ENCODE peak calls at places on chromosomes 2 and 18, in ten cellular contexts. One of them, this sample, is unnamed.

GRCh38 chr2:141015339-141016047 is 1115.3 kb downstream of the LRP1B start:
- DNase-seq in activated CD8-positive, alpha-beta memory T cell treated with anti-CD3 and anti-CD28 coated beads, Interleukin-2, amount 10 ng/mL, durations not matched to agents 7 days and 5 days: no peak
- DNase-seq in nucleus accumbens: peak; percentile 18
- DNase-seq in cardiac septum: peak; percentile 76
- DNase-seq in non-pigmented ciliary epithelial cell: no peak
- DNase-seq in fibroblast of the aortic adventitia: peak; percentile 22
- DNase-seq in COR-L47: peak; percentile 3
- DNase-seq in adipocyte: peak; percentile 24
- DNase-seq in gastrocnemius medialis: peak; percentile 17
- DNase-seq in head of caudate nucleus: peak; percentile 11
- DNase-seq in this sample: no peak

GRCh38 chr18:78647018-78647417 is 332.6 kb upstream of the SALL3 start:
- DNase-seq in activated CD8-positive, alpha-beta memory T cell treated with anti-CD3 and anti-CD28 coated beads, Interleukin-2, amount 10 ng/mL, durations not matched to agents 7 days and 5 days: no peak
- DNase-seq in nucleus accumbens: no peak
- DNase-seq in cardiac septum: no peak
- DNase-seq in non-pigmented ciliary epithelial cell: no peak
- DNase-seq in fibroblast of the aortic adventitia: no peak
- DNase-seq in COR-L47: no peak
- DNase-seq in adipocyte: no peak
- DNase-seq in gastrocnemius medialis: no peak
- DNase-seq in head of caudate nucleus: no peak
- DNase-seq in this sample: no peak

GRCh38 chr2:238510911-238511613 is 84.3 kb downstream of the ASB1 start:
- DNase-seq in activated CD8-positive, alpha-beta memory T cell treated with anti-CD3 and anti-CD28 coated beads, Interleukin-2, amount 10 ng/mL, durations not matched to agents 7 days and 5 days: no peak
- DNase-seq in nucleus accumbens: no peak
- DNase-seq in cardiac septum: peak; percentile 68
- DNase-seq in non-pigmented ciliary epithelial cell: no peak
- DNase-seq in fibroblast of the aortic adventitia: no peak
- DNase-seq in COR-L47: no peak
- DNase-seq in adipocyte: no peak
- DNase-seq in gastrocnemius medialis: no peak
- DNase-seq in head of caudate nucleus: no peak
- DNase-seq in this sample: no peak

GRCh38 chr2:181678744-181679543 is 1.4 kb downstream of the NEUROD1 start:
- DNase-seq in activated CD8-positive, alpha-beta memory T cell treated with anti-CD3 and anti-CD28 coated beads, Interleukin-2, amount 10 ng/mL, durations not matched to agents 7 days and 5 days: no peak
- DNase-seq in nucleus accumbens: no peak
- DNase-seq in cardiac septum: no peak
- DNase-seq in non-pigmented ciliary epithelial cell: no peak
- DNase-seq in fibroblast of the aortic adventitia: no peak
- DNase-seq in COR-L47: no peak
- DNase-seq in adipocyte: no peak
- DNase-seq in gastrocnemius medialis: no peak
- DNase-seq in head of caudate nucleus: no peak
- DNase-seq in this sample: no peak

GRCh38 chr18:8744038-8744437 is 38.7 kb downstream of the MTCL1 start:
- DNase-seq in activated CD8-positive, alpha-beta memory T cell treated with anti-CD3 and anti-CD28 coated beads, Interleukin-2, amount 10 ng/mL, durations not matched to agents 7 days and 5 days: no peak
- DNase-seq in nucleus accumbens: no peak
- DNase-seq in cardiac septum: no peak
- DNase-seq in non-pigmented ciliary epithelial cell: no peak
- DNase-seq in fibroblast of the aortic adventitia: no peak
- DNase-seq in COR-L47: no peak
- DNase-seq in adipocyte: no peak
- DNase-seq in gastrocnemius medialis: peak; percentile 84
- DNase-seq in head of caudate nucleus: no peak
- DNase-seq in this sample: no peak

GRCh38 chr2:188207554-188207953 is 84.1 kb upstream of the GULP1 start:
- DNase-seq in activated CD8-positive, alpha-beta memory T cell treated with anti-CD3 and anti-CD28 coated beads, Interleukin-2, amount 10 ng/mL, durations not matched to agents 7 days and 5 days: no peak
- DNase-seq in nucleus accumbens: no peak
- DNase-seq in cardiac septum: no peak
- DNase-seq in non-pigmented ciliary epithelial cell: no peak
- DNase-seq in fibroblast of the aortic adventitia: no peak
- DNase-seq in COR-L47: no peak
- DNase-seq in adipocyte: no peak
- DNase-seq in gastrocnemius medialis: no peak
- DNase-seq in head of caudate nucleus: no peak
- DNase-seq in this sample: no peak

GRCh38 chr2:240651185-240651584 is 25.9 kb downstream of the GPR35 start:
- DNase-seq in activated CD8-positive, alpha-beta memory T cell treated with anti-CD3 and anti-CD28 coated beads, Interleukin-2, amount 10 ng/mL, durations not matched to agents 7 days and 5 days: no peak
- DNase-seq in nucleus accumbens: no peak
- DNase-seq in cardiac septum: no peak
- DNase-seq in non-pigmented ciliary epithelial cell: no peak
- DNase-seq in fibroblast of the aortic adventitia: no peak
- DNase-seq in COR-L47: no peak
- DNase-seq in adipocyte: no peak
- DNase-seq in gastrocnemius medialis: no peak
- DNase-seq in head of caudate nucleus: no peak
- DNase-seq in this sample: no peak

GRCh38 chr18:74963820-74964446 is 245.0 kb downstream of the PTGR3 start:
- DNase-seq in activated CD8-positive, alpha-beta memory T cell treated with anti-CD3 and anti-CD28 coated beads, Interleukin-2, amount 10 ng/mL, durations not matched to agents 7 days and 5 days: no peak
- DNase-seq in nucleus accumbens: no peak
- DNase-seq in cardiac septum: no peak
- DNase-seq in non-pigmented ciliary epithelial cell: no peak
- DNase-seq in fibroblast of the aortic adventitia: peak; percentile 67
- DNase-seq in COR-L47: peak; percentile 84
- DNase-seq in adipocyte: peak; percentile 30
- DNase-seq in gastrocnemius medialis: no peak
- DNase-seq in head of caudate nucleus: no peak
- DNase-seq in this sample: peak; percentile 61

GRCh38 chr18:48186084-48186798 is 222.9 kb downstream of the ZBTB7C start:
- DNase-seq in activated CD8-positive, alpha-beta memory T cell treated with anti-CD3 and anti-CD28 coated beads, Interleukin-2, amount 10 ng/mL, durations not matched to agents 7 days and 5 days: no peak
- DNase-seq in nucleus accumbens: no peak
- DNase-seq in cardiac septum: no peak
- DNase-seq in non-pigmented ciliary epithelial cell: no peak
- DNase-seq in fibroblast of the aortic adventitia: no peak
- DNase-seq in COR-L47: peak; percentile 36
- DNase-seq in adipocyte: no peak
- DNase-seq in gastrocnemius medialis: no peak
- DNase-seq in head of caudate nucleus: no peak
- DNase-seq in this sample: no peak

GRCh38 chr18:2654828-2655152 is 736 bp upstream of the SMCHD1 start:
- DNase-seq in activated CD8-positive, alpha-beta memory T cell treated with anti-CD3 and anti-CD28 coated beads, Interleukin-2, amount 10 ng/mL, durations not matched to agents 7 days and 5 days: no peak
- DNase-seq in nucleus accumbens: no peak
- DNase-seq in cardiac septum: no peak
- DNase-seq in non-pigmented ciliary epithelial cell: no peak
- DNase-seq in fibroblast of the aortic adventitia: peak; percentile 18
- DNase-seq in COR-L47: no peak
- DNase-seq in adipocyte: no peak
- DNase-seq in gastrocnemius medialis: no peak
- DNase-seq in head of caudate nucleus: no peak
- DNase-seq in this sample: no peak

GRCh38 chr2:120940726-120941256 is 205.1 kb downstream of the GLI2 start:
- DNase-seq in activated CD8-positive, alpha-beta memory T cell treated with anti-CD3 and anti-CD28 coated beads, Interleukin-2, amount 10 ng/mL, durations not matched to agents 7 days and 5 days: no peak
- DNase-seq in nucleus accumbens: no peak
- DNase-seq in cardiac septum: no peak
- DNase-seq in non-pigmented ciliary epithelial cell: no peak
- DNase-seq in fibroblast of the aortic adventitia: no peak
- DNase-seq in COR-L47: no peak
- DNase-seq in adipocyte: no peak
- DNase-seq in gastrocnemius medialis: no peak
- DNase-seq in head of caudate nucleus: no peak
- DNase-seq in this sample: no peak

GRCh38 chr2:101355561-101356130 is 31.7 kb downstream of the CREG2 start:
- DNase-seq in activated CD8-positive, alpha-beta memory T cell treated with anti-CD3 and anti-CD28 coated beads, Interleukin-2, amount 10 ng/mL, durations not matched to agents 7 days and 5 days: no peak
- DNase-seq in nucleus accumbens: no peak
- DNase-seq in cardiac septum: no peak
- DNase-seq in non-pigmented ciliary epithelial cell: no peak
- DNase-seq in fibroblast of the aortic adventitia: no peak
- DNase-seq in COR-L47: no peak
- DNase-seq in adipocyte: no peak
- DNase-seq in gastrocnemius medialis: no peak
- DNase-seq in head of caudate nucleus: no peak
- DNase-seq in this sample: no peak

GRCh38 chr2:10971131-10971854 is 59.6 kb downstream of the KCNF1 start:
- DNase-seq in activated CD8-positive, alpha-beta memory T cell treated with anti-CD3 and anti-CD28 coated beads, Interleukin-2, amount 10 ng/mL, durations not matched to agents 7 days and 5 days: no peak
- DNase-seq in nucleus accumbens: no peak
- DNase-seq in cardiac septum: no peak
- DNase-seq in non-pigmented ciliary epithelial cell: no peak
- DNase-seq in fibroblast of the aortic adventitia: no peak
- DNase-seq in COR-L47: peak; percentile 67
- DNase-seq in adipocyte: no peak
- DNase-seq in gastrocnemius medialis: no peak
- DNase-seq in head of caudate nucleus: no peak
- DNase-seq in this sample: no peak

GRCh38 chr2:9191044-9191481 is 15.5 kb upstream of the ASAP2 start:
- DNase-seq in activated CD8-positive, alpha-beta memory T cell treated with anti-CD3 and anti-CD28 coated beads, Interleukin-2, amount 10 ng/mL, durations not matched to agents 7 days and 5 days: no peak
- DNase-seq in nucleus accumbens: peak; percentile 56
- DNase-seq in cardiac septum: peak; percentile 83
- DNase-seq in non-pigmented ciliary epithelial cell: peak; percentile 76
- DNase-seq in fibroblast of the aortic adventitia: peak; percentile 98
- DNase-seq in COR-L47: no peak
- DNase-seq in adipocyte: peak; percentile 95
- DNase-seq in gastrocnemius medialis: peak; percentile 48
- DNase-seq in head of caudate nucleus: peak; percentile 37
- DNase-seq in this sample: no peak

GRCh38 chr2:85545780-85546240 is 6.8 kb downstream of the MAT2A start:
- DNase-seq in activated CD8-positive, alpha-beta memory T cell treated with anti-CD3 and anti-CD28 coated beads, Interleukin-2, amount 10 ng/mL, durations not matched to agents 7 days and 5 days: no peak
- DNase-seq in nucleus accumbens: no peak
- DNase-seq in cardiac septum: no peak
- DNase-seq in non-pigmented ciliary epithelial cell: no peak
- DNase-seq in fibroblast of the aortic adventitia: no peak
- DNase-seq in COR-L47: no peak
- DNase-seq in adipocyte: no peak
- DNase-seq in gastrocnemius medialis: no peak
- DNase-seq in head of caudate nucleus: no peak
- DNase-seq in this sample: no peak

GRCh38 chr2:83273322-83273721 is 1185.8 kb downstream of the SUCLG1 start:
- DNase-seq in activated CD8-positive, alpha-beta memory T cell treated with anti-CD3 and anti-CD28 coated beads, Interleukin-2, amount 10 ng/mL, durations not matched to agents 7 days and 5 days: no peak
- DNase-seq in nucleus accumbens: no peak
- DNase-seq in cardiac septum: no peak
- DNase-seq in non-pigmented ciliary epithelial cell: no peak
- DNase-seq in fibroblast of the aortic adventitia: no peak
- DNase-seq in COR-L47: no peak
- DNase-seq in adipocyte: no peak
- DNase-seq in gastrocnemius medialis: no peak
- DNase-seq in head of caudate nucleus: no peak
- DNase-seq in this sample: no peak

GRCh38 chr2:7692657-7693161 is 775.5 kb downstream of the RNF144A start:
- DNase-seq in activated CD8-positive, alpha-beta memory T cell treated with anti-CD3 and anti-CD28 coated beads, Interleukin-2, amount 10 ng/mL, durations not matched to agents 7 days and 5 days: no peak
- DNase-seq in nucleus accumbens: no peak
- DNase-seq in cardiac septum: no peak
- DNase-seq in non-pigmented ciliary epithelial cell: no peak
- DNase-seq in fibroblast of the aortic adventitia: peak; percentile 90
- DNase-seq in COR-L47: peak; percentile 16
- DNase-seq in adipocyte: peak; percentile 95
- DNase-seq in gastrocnemius medialis: peak; percentile 64
- DNase-seq in head of caudate nucleus: no peak
- DNase-seq in this sample: no peak

GRCh38 chr2:241901018-241901380 is 31.5 kb downstream of the RTP5 start:
- DNase-seq in activated CD8-positive, alpha-beta memory T cell treated with anti-CD3 and anti-CD28 coated beads, Interleukin-2, amount 10 ng/mL, durations not matched to agents 7 days and 5 days: no peak
- DNase-seq in nucleus accumbens: no peak
- DNase-seq in cardiac septum: peak; percentile 35
- DNase-seq in non-pigmented ciliary epithelial cell: no peak
- DNase-seq in fibroblast of the aortic adventitia: no peak
- DNase-seq in COR-L47: no peak
- DNase-seq in adipocyte: no peak
- DNase-seq in gastrocnemius medialis: no peak
- DNase-seq in head of caudate nucleus: no peak
- DNase-seq in this sample: no peak

GRCh38 chr2:177964892-177965291 is 107.7 kb downstream of the PDE11A start:
- DNase-seq in activated CD8-positive, alpha-beta memory T cell treated with anti-CD3 and anti-CD28 coated beads, Interleukin-2, amount 10 ng/mL, durations not matched to agents 7 days and 5 days: no peak
- DNase-seq in nucleus accumbens: no peak
- DNase-seq in cardiac septum: no peak
- DNase-seq in non-pigmented ciliary epithelial cell: no peak
- DNase-seq in fibroblast of the aortic adventitia: no peak
- DNase-seq in COR-L47: no peak
- DNase-seq in adipocyte: no peak
- DNase-seq in gastrocnemius medialis: no peak
- DNase-seq in head of caudate nucleus: no peak
- DNase-seq in this sample: no peak

GRCh38 chr2:189658281-189658680 is 3.0 kb upstream of the ASNSD1 start:
- DNase-seq in activated CD8-positive, alpha-beta memory T cell treated with anti-CD3 and anti-CD28 coated beads, Interleukin-2, amount 10 ng/mL, durations not matched to agents 7 days and 5 days: peak; percentile 71
- DNase-seq in nucleus accumbens: no peak
- DNase-seq in cardiac septum: no peak
- DNase-seq in non-pigmented ciliary epithelial cell: no peak
- DNase-seq in fibroblast of the aortic adventitia: no peak
- DNase-seq in COR-L47: no peak
- DNase-seq in adipocyte: no peak
- DNase-seq in gastrocnemius medialis: no peak
- DNase-seq in head of caudate nucleus: no peak
- DNase-seq in this sample: peak; percentile 24

GRCh38 chr2:158894078-158894477 is 74.4 kb upstream of the TANC1 start:
- DNase-seq in activated CD8-positive, alpha-beta memory T cell treated with anti-CD3 and anti-CD28 coated beads, Interleukin-2, amount 10 ng/mL, durations not matched to agents 7 days and 5 days: no peak
- DNase-seq in nucleus accumbens: no peak
- DNase-seq in cardiac septum: no peak
- DNase-seq in non-pigmented ciliary epithelial cell: peak; percentile 42
- DNase-seq in fibroblast of the aortic adventitia: peak; percentile 78
- DNase-seq in COR-L47: no peak
- DNase-seq in adipocyte: peak; percentile 20
- DNase-seq in gastrocnemius medialis: no peak
- DNase-seq in head of caudate nucleus: no peak
- DNase-seq in this sample: no peak

GRCh38 chr2:207330912-207331311 is 165.2 kb upstream of the KLF7 start:
- DNase-seq in activated CD8-positive, alpha-beta memory T cell treated with anti-CD3 and anti-CD28 coated beads, Interleukin-2, amount 10 ng/mL, durations not matched to agents 7 days and 5 days: peak; percentile 83
- DNase-seq in nucleus accumbens: no peak
- DNase-seq in cardiac septum: no peak
- DNase-seq in non-pigmented ciliary epithelial cell: peak; percentile 86
- DNase-seq in fibroblast of the aortic adventitia: peak; percentile 98
- DNase-seq in COR-L47: no peak
- DNase-seq in adipocyte: peak; percentile 96
- DNase-seq in gastrocnemius medialis: peak; percentile 35
- DNase-seq in head of caudate nucleus: no peak
- DNase-seq in this sample: no peak

This sample was measured in MM.1S.